ENCODE peak calls at places on chromosomes 3 and 15, in four cellular contexts. F, Z, U and T are unnamed samples.

GRCh38 chr3:113746955-113747718 is at the start of gene ATP6V1A:
- DNase-seq in F (peak), Z (no peak), U (peak), T (no peak)

GRCh38 chr3:81301230-81301629 is 460.2 kb downstream of the GBE1 start:
- DNase-seq in F (no peak), Z (no peak), U (no peak), T (no peak)

GRCh38 chr3:87997298-87997697 is 61.5 kb downstream of the CGGBP1 start:
- DNase-seq in F (no peak), Z (no peak), U (no peak), T (peak)

GRCh38 chr3:48561045-48561736 is 2.4 kb downstream of the UCN2 start:
- DNase-seq in F (peak), Z (peak), U (no peak), T (peak)

GRCh38 chr3:157531301-157531660 is 28.1 kb upstream of the VEPH1 start:
- DNase-seq in F (no peak), Z (peak), U (no peak), T (peak)

GRCh38 chr15:66841953-66842681 is 140.1 kb downstream of the SMAD6 start:
- DNase-seq in F (peak), Z (peak), U (no peak), T (peak)

GRCh38 chr15:96054029-96054428 is 276.5 kb upstream of the NR2F2 start:
- DNase-seq in F (no peak), Z (no peak), U (no peak), T (no peak)

GRCh38 chr3:124714218-124714853 is 15.9 kb upstream of the UMPS start:
- DNase-seq in F (no peak), Z (peak), U (no peak), T (peak)

GRCh38 chr3:186930639-186931486 is 537 bp downstream of the ST6GAL1 start:
- DNase-seq in F (peak), Z (peak), U (peak), T (peak)

GRCh38 chr3:129021140-129021551 is 20.0 kb downstream of the EFCC1 start:
- DNase-seq in F (no peak), Z (no peak), U (no peak), T (peak)

GRCh38 chr15:90660195-90660995 is 56.8 kb upstream of the BLM start:
- DNase-seq in F (no peak), Z (peak), U (peak), T (peak)

GRCh38 chr3:161989012-161989411 is 492.4 kb downstream of the OTOL1 start:
- DNase-seq in F (no peak), Z (no peak), U (no peak), T (no peak)

GRCh38 chr3:64651791-64652241 is 36.0 kb downstream of the ADAMTS9 start:
- DNase-seq in F (no peak), Z (peak), U (no peak), T (peak)

GRCh38 chr3:152278674-152279427 is 10.1 kb downstream of the MBNL1 start:
- DNase-seq in F (no peak), Z (no peak), U (no peak), T (no peak)

GRCh38 chr3:113570158-113570557 is 37.8 kb downstream of the SIDT1 start:
- DNase-seq in F (no peak), Z (no peak), U (no peak), T (no peak)

GRCh38 chr3:85475346-85475745 is 516.6 kb downstream of the CADM2 start:
- DNase-seq in F (no peak), Z (no peak), U (no peak), T (no peak)

GRCh38 chr3:123755085-123755484 is 129.0 kb downstream of the MYLK start:
- DNase-seq in F (no peak), Z (no peak), U (no peak), T (no peak)

GRCh38 chr15:68204776-68205557 is at the start of gene CALML4:
- DNase-seq in F (no peak), Z (peak), U (no peak), T (peak)